ENCODE peak calls at places on chromosomes 6 and 20, in nine cellular contexts. One of them, this sample, is unnamed.
A peak's percentile ranks its signal among the peaks of the same experiment; 100 is the strongest.

GRCh38 chr20:46739441-46740213 is 30.2 kb downstream of the SLC2A10 start:
- DNase-seq in NB4: no peak
- DNase-seq in AG04449: no peak
- DNase-seq in fibroblast of villous mesenchyme: no peak
- DNase-seq in tibial nerve: no peak
- DNase-seq in adrenal gland: no peak
- DNase-seq in GM12865: no peak
- DNase-seq in AG10803: no peak
- DNase-seq in RWPE2: no peak
- DNase-seq in this sample: no peak

GRCh38 chr6:18263561-18264337 is 581 bp downstream of the DEK start:
- DNase-seq in tibial nerve: peak; percentile 35
- DNase-seq in NB4: peak; percentile 40
- DNase-seq in GM12865: peak; percentile 44
- DNase-seq in AG04449: no peak
- DNase-seq in RWPE2: no peak
- DNase-seq in adrenal gland: peak; percentile 66
- DNase-seq in AG10803: no peak
- DNase-seq in fibroblast of villous mesenchyme: peak; percentile 63
- DNase-seq in this sample: no peak

GRCh38 chr20:51326241-51326819 is 216.2 kb downstream of the NFATC2 start:
- DNase-seq in RWPE2: peak; percentile 75
- DNase-seq in adrenal gland: peak; percentile 57
- DNase-seq in AG04449: no peak
- DNase-seq in NB4: peak; percentile 65
- DNase-seq in tibial nerve: no peak
- DNase-seq in AG10803: peak; percentile 45
- DNase-seq in fibroblast of villous mesenchyme: peak; percentile 30
- DNase-seq in GM12865: peak; percentile 10
- DNase-seq in this sample: no peak

GRCh38 chr6:12137480-12137879 is 125.4 kb downstream of the HIVEP1 start:
- DNase-seq in AG10803: peak; percentile 83
- DNase-seq in AG04449: peak; percentile 24
- DNase-seq in RWPE2: no peak
- DNase-seq in tibial nerve: peak; percentile 21
- DNase-seq in GM12865: no peak
- DNase-seq in fibroblast of villous mesenchyme: peak; percentile 83
- DNase-seq in NB4: peak; percentile 12
- DNase-seq in adrenal gland: peak; percentile 83
- DNase-seq in this sample: no peak

GRCh38 chr20:3679749-3680700 is 1.8 kb downstream of the ADAM33 start:
- DNase-seq in AG04449: peak; percentile 57
- DNase-seq in adrenal gland: no peak
- DNase-seq in fibroblast of villous mesenchyme: peak; percentile 86
- DNase-seq in RWPE2: peak; percentile 51
- DNase-seq in tibial nerve: no peak
- DNase-seq in NB4: no peak
- DNase-seq in GM12865: no peak
- DNase-seq in AG10803: peak; percentile 96
- DNase-seq in this sample: peak; percentile 85

GRCh38 chr20:25253606-25254275 is 5.9 kb downstream of the PYGB start:
- DNase-seq in adrenal gland: no peak
- DNase-seq in RWPE2: no peak
- DNase-seq in fibroblast of villous mesenchyme: peak; percentile 64
- DNase-seq in GM12865: no peak
- DNase-seq in AG04449: no peak
- DNase-seq in NB4: peak; percentile 43
- DNase-seq in AG10803: no peak
- DNase-seq in tibial nerve: no peak
- DNase-seq in this sample: no peak

GRCh38 chr6:6713660-6714446 is 125.3 kb downstream of the LY86 start:
- DNase-seq in adrenal gland: no peak
- DNase-seq in RWPE2: no peak
- DNase-seq in fibroblast of villous mesenchyme: peak; percentile 50
- DNase-seq in GM12865: peak; percentile 23
- DNase-seq in AG04449: no peak
- DNase-seq in tibial nerve: peak; percentile 26
- DNase-seq in NB4: peak; percentile 72
- DNase-seq in AG10803: peak; percentile 86
- DNase-seq in this sample: no peak

GRCh38 chr20:58081842-58082241 is 146.6 kb downstream of the ANKRD60 start:
- DNase-seq in RWPE2: no peak
- DNase-seq in AG04449: no peak
- DNase-seq in tibial nerve: no peak
- DNase-seq in adrenal gland: no peak
- DNase-seq in AG10803: peak; percentile 85
- DNase-seq in fibroblast of villous mesenchyme: peak; percentile 53
- DNase-seq in GM12865: no peak
- DNase-seq in NB4: no peak
- DNase-seq in this sample: no peak

GRCh38 chr6:71294121-71294523 is 5.5 kb downstream of the OGFRL1 start:
- DNase-seq in AG04449: peak; percentile 36
- DNase-seq in adrenal gland: peak; percentile 43
- DNase-seq in NB4: no peak
- DNase-seq in tibial nerve: no peak
- DNase-seq in AG10803: peak; percentile 97
- DNase-seq in GM12865: no peak
- DNase-seq in RWPE2: no peak
- DNase-seq in fibroblast of villous mesenchyme: peak; percentile 73
- DNase-seq in this sample: no peak

DNA sequence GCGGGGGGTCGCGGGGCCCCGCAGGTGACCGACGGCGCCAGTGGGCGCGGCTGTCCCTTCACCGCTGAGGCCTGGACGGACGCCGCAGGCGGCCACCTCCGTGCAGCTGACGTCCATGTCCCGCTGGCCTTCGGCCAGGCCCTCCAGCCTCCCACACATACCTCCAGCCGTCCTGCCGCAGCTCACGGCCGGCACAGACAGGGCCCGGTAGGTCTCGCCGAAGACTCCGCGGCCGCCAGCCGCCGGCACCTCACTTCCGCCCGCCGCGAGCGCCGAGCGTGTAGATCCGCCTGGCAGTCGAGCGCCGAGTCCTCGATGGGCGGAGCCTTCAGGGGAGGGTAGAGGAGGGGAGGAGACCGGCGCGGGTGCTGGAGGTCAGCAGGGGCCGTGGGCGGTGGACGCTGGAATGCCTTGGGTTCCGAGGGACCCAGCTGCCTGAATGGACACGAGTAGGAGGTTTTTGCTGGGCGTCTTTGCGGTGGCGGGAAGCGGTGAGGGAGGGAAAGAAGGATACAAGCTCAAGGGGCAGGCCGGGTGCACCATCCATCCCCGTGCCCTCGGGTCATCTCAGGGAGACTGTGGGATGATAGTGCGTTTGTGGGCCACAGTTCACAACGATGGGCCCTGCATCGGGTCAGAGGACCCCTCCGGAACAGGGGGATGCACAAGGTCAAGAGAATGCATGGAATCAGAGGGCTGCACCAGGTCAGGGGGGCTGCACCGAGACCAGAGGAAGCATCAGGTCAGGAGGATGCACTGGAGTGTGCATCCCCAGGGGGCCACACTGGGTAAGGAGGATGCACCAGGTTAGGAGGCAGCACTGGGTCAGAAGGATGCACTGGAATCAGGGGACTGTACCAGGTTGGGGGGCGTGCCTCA is at the start of gene EXOC2:
- DNase-seq in AG10803: peak; percentile 83
- DNase-seq in RWPE2: peak; percentile 86
- DNase-seq in tibial nerve: peak; percentile 66
- DNase-seq in NB4: peak; percentile 88
- DNase-seq in GM12865: peak; percentile 90
- DNase-seq in fibroblast of villous mesenchyme: peak; percentile 80
- DNase-seq in AG04449: no peak
- DNase-seq in adrenal gland: peak; percentile 83
- DNase-seq in this sample: peak; percentile 97
- TF ChIP-seq CTCF in AG10803: peak; percentile 24
- TF ChIP-seq CTCF in RWPE2: no peak
- TF ChIP-seq CTCF in tibial nerve: no peak
- TF ChIP-seq CTCF in NB4: no peak
- TF ChIP-seq CTCF in GM12865: no peak
- TF ChIP-seq CTCF in fibroblast of villous mesenchyme: no peak
- TF ChIP-seq CTCF in AG04449: no peak
- TF ChIP-seq CTCF in adrenal gland: no peak
- TF ChIP-seq CTCF in this sample: no peak

DNA sequence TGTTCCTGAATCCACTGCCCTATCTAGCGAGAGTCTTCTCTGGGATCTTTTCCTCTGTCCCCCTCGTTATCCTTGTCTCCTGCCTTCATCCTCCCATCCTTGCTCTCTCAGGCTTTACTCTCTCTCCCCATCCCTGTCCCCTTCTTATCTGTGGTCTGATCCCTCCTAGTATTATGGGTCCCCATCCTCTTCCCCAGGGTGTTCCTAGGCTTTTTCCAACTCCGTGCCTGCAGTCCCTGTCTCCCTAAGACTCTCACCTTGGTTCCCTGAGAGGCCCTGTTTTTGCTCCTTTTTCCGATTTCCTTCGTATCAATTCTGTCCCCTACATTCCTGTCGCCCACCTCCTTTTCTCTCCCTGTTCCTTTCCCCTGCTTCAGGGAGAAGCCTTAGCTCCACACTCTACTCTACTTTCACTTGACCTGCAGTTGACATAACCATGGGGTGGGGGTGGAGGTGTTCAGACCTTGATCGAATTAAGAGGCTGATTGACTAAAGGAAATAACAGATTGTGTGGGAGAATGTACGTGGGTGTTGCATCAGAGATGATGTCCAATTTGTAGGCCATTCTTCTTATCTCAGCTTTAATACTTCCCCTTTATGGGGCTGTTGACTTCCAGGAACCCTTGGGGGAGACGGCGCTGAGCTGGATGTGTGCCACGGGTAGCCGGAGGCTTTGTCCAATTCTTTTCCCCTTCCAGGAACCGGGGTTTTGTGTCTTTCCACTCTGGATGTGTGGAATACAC is 905 bp downstream of the PPARD start:
- DNase-seq in tibial nerve: no peak
- DNase-seq in GM12865: peak; percentile 11
- DNase-seq in AG04449: no peak
- DNase-seq in fibroblast of villous mesenchyme: peak; percentile 72
- DNase-seq in NB4: peak; percentile 85
- DNase-seq in adrenal gland: peak; percentile 57
- DNase-seq in AG10803: no peak
- DNase-seq in RWPE2: no peak
- DNase-seq in this sample: peak; percentile 56
- TF ChIP-seq CTCF in tibial nerve: no peak
- TF ChIP-seq CTCF in GM12865: no peak
- TF ChIP-seq CTCF in AG04449: no peak
- TF ChIP-seq CTCF in fibroblast of villous mesenchyme: no peak
- TF ChIP-seq CTCF in NB4: no peak
- TF ChIP-seq CTCF in adrenal gland: no peak
- TF ChIP-seq CTCF in AG10803: no peak
- TF ChIP-seq CTCF in RWPE2: no peak
- TF ChIP-seq CTCF in this sample: no peak

GRCh38 chr6:136341967-136342366 is 52.3 kb upstream of the BCLAF1 start:
- DNase-seq in tibial nerve: no peak
- DNase-seq in GM12865: peak; percentile 28
- DNase-seq in RWPE2: no peak
- DNase-seq in fibroblast of villous mesenchyme: peak; percentile 26
- DNase-seq in NB4: no peak
- DNase-seq in adrenal gland: no peak
- DNase-seq in AG10803: no peak
- DNase-seq in AG04449: no peak
- DNase-seq in this sample: no peak

GRCh38 chr6:136343700-136344099 is 54.1 kb upstream of the BCLAF1 start:
- DNase-seq in NB4: no peak
- DNase-seq in AG10803: no peak
- DNase-seq in adrenal gland: no peak
- DNase-seq in tibial nerve: no peak
- DNase-seq in fibroblast of villous mesenchyme: no peak
- DNase-seq in AG04449: no peak
- DNase-seq in GM12865: no peak
- DNase-seq in RWPE2: no peak
- DNase-seq in this sample: no peak

GRCh38 chr6:136343275-136343674 is 53.6 kb upstream of the BCLAF1 start:
- DNase-seq in AG10803: no peak
- DNase-seq in tibial nerve: no peak
- DNase-seq in RWPE2: no peak
- DNase-seq in fibroblast of villous mesenchyme: no peak
- DNase-seq in adrenal gland: no peak
- DNase-seq in AG04449: no peak
- DNase-seq in GM12865: no peak
- DNase-seq in NB4: no peak
- DNase-seq in this sample: no peak

GRCh38 chr6:136338486-136338885 is 48.8 kb upstream of the BCLAF1 start:
- DNase-seq in adrenal gland: no peak
- DNase-seq in NB4: no peak
- DNase-seq in tibial nerve: no peak
- DNase-seq in AG10803: no peak
- DNase-seq in GM12865: no peak
- DNase-seq in fibroblast of villous mesenchyme: no peak
- DNase-seq in AG04449: no peak
- DNase-seq in RWPE2: no peak
- DNase-seq in this sample: no peak

GRCh38 chr6:136341367-136341766 is 51.7 kb upstream of the BCLAF1 start:
- DNase-seq in AG10803: no peak
- DNase-seq in RWPE2: no peak
- DNase-seq in fibroblast of villous mesenchyme: no peak
- DNase-seq in NB4: no peak
- DNase-seq in tibial nerve: no peak
- DNase-seq in AG04449: no peak
- DNase-seq in adrenal gland: no peak
- DNase-seq in GM12865: no peak
- DNase-seq in this sample: no peak
- TF ChIP-seq CTCF in AG10803: no peak
- TF ChIP-seq CTCF in RWPE2: no peak
- TF ChIP-seq CTCF in fibroblast of villous mesenchyme: no peak
- TF ChIP-seq CTCF in NB4: no peak
- TF ChIP-seq CTCF in tibial nerve: no peak
- TF ChIP-seq CTCF in AG04449: no peak
- TF ChIP-seq CTCF in adrenal gland: no peak
- TF ChIP-seq CTCF in GM12865: no peak
- TF ChIP-seq CTCF in this sample: no peak

GRCh38 chr6:154343473-154344308 is 12.9 kb downstream of the IPCEF1 start:
- DNase-seq in AG10803: peak; percentile 44
- DNase-seq in AG04449: no peak
- DNase-seq in adrenal gland: peak; percentile 28
- DNase-seq in NB4: peak; percentile 35
- DNase-seq in RWPE2: no peak
- DNase-seq in tibial nerve: no peak
- DNase-seq in fibroblast of villous mesenchyme: peak; percentile 65
- DNase-seq in GM12865: no peak
- DNase-seq in this sample: no peak
- TF ChIP-seq CTCF in AG10803: peak; percentile 58
- TF ChIP-seq CTCF in AG04449: peak; percentile 35
- TF ChIP-seq CTCF in adrenal gland: peak; percentile 52
- TF ChIP-seq CTCF in NB4: no peak
- TF ChIP-seq CTCF in RWPE2: no peak
- TF ChIP-seq CTCF in tibial nerve: no peak
- TF ChIP-seq CTCF in fibroblast of villous mesenchyme: peak; percentile 63
- TF ChIP-seq CTCF in GM12865: no peak
- TF ChIP-seq CTCF in this sample: peak; percentile 60

This sample was measured in chondrocyte.